ENCODE peak calls at places on chromosomes 5 and 9, in nine cellular contexts. One of them, this sample, is unnamed.

GRCh38 chr5:58670620-58671019 is 87.7 kb downstream of the RAB3C start:
- DNase-seq in CD8-positive, alpha-beta memory T cell: no peak
- DNase-seq in ureter: no peak
- DNase-seq in myocyte: no peak
- DNase-seq in CD8-positive, alpha-beta T cell: no peak
- DNase-seq in stimulated activated CD8-positive, alpha-beta memory T cell treated with anti-CD3 and anti-CD28 coated beads, Interleukin-7, amount 100 ng/mL, for 1 hour: no peak
- DNase-seq in activated B cell treated with CpG ODN at 0.5 μM for 24 hours: no peak
- DNase-seq in epithelial cell of esophagus: no peak
- DNase-seq in left cardiac atrium: no peak
- DNase-seq in this sample: no peak

GRCh38 chr9:79551999-79552398 is 19.8 kb upstream of the TLE4 start:
- DNase-seq in stimulated activated CD8-positive, alpha-beta memory T cell treated with anti-CD3 and anti-CD28 coated beads, Interleukin-7, amount 100 ng/mL, for 1 hour: no peak
- DNase-seq in epithelial cell of esophagus: no peak
- DNase-seq in activated B cell treated with CpG ODN at 0.5 μM for 24 hours: no peak
- DNase-seq in CD8-positive, alpha-beta memory T cell: no peak
- DNase-seq in CD8-positive, alpha-beta T cell: no peak
- DNase-seq in myocyte: no peak
- DNase-seq in left cardiac atrium: no peak
- DNase-seq in ureter: no peak
- DNase-seq in this sample: no peak

GRCh38 chr9:36214571-36214970 is 23.9 kb downstream of the CLTA start:
- DNase-seq in left cardiac atrium: no peak
- DNase-seq in epithelial cell of esophagus: no peak
- DNase-seq in ureter: no peak
- DNase-seq in activated B cell treated with CpG ODN at 0.5 μM for 24 hours: no peak
- DNase-seq in CD8-positive, alpha-beta memory T cell: no peak
- DNase-seq in myocyte: peak
- DNase-seq in stimulated activated CD8-positive, alpha-beta memory T cell treated with anti-CD3 and anti-CD28 coated beads, Interleukin-7, amount 100 ng/mL, for 1 hour: no peak
- DNase-seq in CD8-positive, alpha-beta T cell: no peak
- DNase-seq in this sample: no peak

GRCh38 chr5:41797672-41798071 is 72.6 kb downstream of the OXCT1 start:
- DNase-seq in activated B cell treated with CpG ODN at 0.5 μM for 24 hours: no peak
- DNase-seq in ureter: no peak
- DNase-seq in stimulated activated CD8-positive, alpha-beta memory T cell treated with anti-CD3 and anti-CD28 coated beads, Interleukin-7, amount 100 ng/mL, for 1 hour: no peak
- DNase-seq in CD8-positive, alpha-beta memory T cell: no peak
- DNase-seq in epithelial cell of esophagus: no peak
- DNase-seq in myocyte: no peak
- DNase-seq in CD8-positive, alpha-beta T cell: no peak
- DNase-seq in left cardiac atrium: no peak
- DNase-seq in this sample: no peak

GRCh38 chr5:100800552-100800951 is 102.5 kb downstream of the ST8SIA4 start:
- DNase-seq in ureter: no peak
- DNase-seq in left cardiac atrium: no peak
- DNase-seq in CD8-positive, alpha-beta T cell: no peak
- DNase-seq in CD8-positive, alpha-beta memory T cell: no peak
- DNase-seq in stimulated activated CD8-positive, alpha-beta memory T cell treated with anti-CD3 and anti-CD28 coated beads, Interleukin-7, amount 100 ng/mL, for 1 hour: no peak
- DNase-seq in myocyte: no peak
- DNase-seq in activated B cell treated with CpG ODN at 0.5 μM for 24 hours: no peak
- DNase-seq in epithelial cell of esophagus: no peak
- DNase-seq in this sample: no peak

GRCh38 chr5:150138551-150139265 is 16.9 kb downstream of the PDGFRB start:
- DNase-seq in ureter: peak
- DNase-seq in activated B cell treated with CpG ODN at 0.5 μM for 24 hours: no peak
- DNase-seq in CD8-positive, alpha-beta memory T cell: no peak
- DNase-seq in epithelial cell of esophagus: no peak
- DNase-seq in left cardiac atrium: peak
- DNase-seq in myocyte: peak
- DNase-seq in CD8-positive, alpha-beta T cell: no peak
- DNase-seq in stimulated activated CD8-positive, alpha-beta memory T cell treated with anti-CD3 and anti-CD28 coated beads, Interleukin-7, amount 100 ng/mL, for 1 hour: no peak
- DNase-seq in this sample: no peak

GRCh38 chr9:89562186-89562814 is 42.5 kb upstream of the GADD45G start:
- DNase-seq in myocyte: no peak
- DNase-seq in CD8-positive, alpha-beta memory T cell: no peak
- DNase-seq in CD8-positive, alpha-beta T cell: no peak
- DNase-seq in ureter: no peak
- DNase-seq in epithelial cell of esophagus: no peak
- DNase-seq in stimulated activated CD8-positive, alpha-beta memory T cell treated with anti-CD3 and anti-CD28 coated beads, Interleukin-7, amount 100 ng/mL, for 1 hour: no peak
- DNase-seq in left cardiac atrium: no peak
- DNase-seq in activated B cell treated with CpG ODN at 0.5 μM for 24 hours: no peak
- DNase-seq in this sample: no peak

GRCh38 chr9:346114-346513 is 131.4 kb downstream of the DOCK8 start:
- DNase-seq in ureter: no peak
- DNase-seq in myocyte: peak
- DNase-seq in activated B cell treated with CpG ODN at 0.5 μM for 24 hours: no peak
- DNase-seq in CD8-positive, alpha-beta T cell: no peak
- DNase-seq in left cardiac atrium: no peak
- DNase-seq in stimulated activated CD8-positive, alpha-beta memory T cell treated with anti-CD3 and anti-CD28 coated beads, Interleukin-7, amount 100 ng/mL, for 1 hour: no peak
- DNase-seq in epithelial cell of esophagus: no peak
- DNase-seq in CD8-positive, alpha-beta memory T cell: no peak
- DNase-seq in this sample: no peak

GRCh38 chr5:82812575-82812974 is 264.6 kb downstream of the TMEM167A start:
- DNase-seq in epithelial cell of esophagus: peak
- DNase-seq in ureter: no peak
- DNase-seq in left cardiac atrium: no peak
- DNase-seq in CD8-positive, alpha-beta T cell: no peak
- DNase-seq in CD8-positive, alpha-beta memory T cell: no peak
- DNase-seq in stimulated activated CD8-positive, alpha-beta memory T cell treated with anti-CD3 and anti-CD28 coated beads, Interleukin-7, amount 100 ng/mL, for 1 hour: no peak
- DNase-seq in activated B cell treated with CpG ODN at 0.5 μM for 24 hours: no peak
- DNase-seq in myocyte: peak
- DNase-seq in this sample: no peak

GRCh38 chr9:36317766-36318165 is 59.5 kb upstream of the GNE start:
- DNase-seq in myocyte: no peak
- DNase-seq in activated B cell treated with CpG ODN at 0.5 μM for 24 hours: no peak
- DNase-seq in epithelial cell of esophagus: peak
- DNase-seq in ureter: peak
- DNase-seq in left cardiac atrium: no peak
- DNase-seq in CD8-positive, alpha-beta memory T cell: no peak
- DNase-seq in CD8-positive, alpha-beta T cell: no peak
- DNase-seq in stimulated activated CD8-positive, alpha-beta memory T cell treated with anti-CD3 and anti-CD28 coated beads, Interleukin-7, amount 100 ng/mL, for 1 hour: no peak
- DNase-seq in this sample: peak

GRCh38 chr9:135220601-135221575 is 133.4 kb downstream of the OLFM1 start:
- DNase-seq in CD8-positive, alpha-beta T cell: no peak
- DNase-seq in epithelial cell of esophagus: no peak
- DNase-seq in activated B cell treated with CpG ODN at 0.5 μM for 24 hours: no peak
- DNase-seq in stimulated activated CD8-positive, alpha-beta memory T cell treated with anti-CD3 and anti-CD28 coated beads, Interleukin-7, amount 100 ng/mL, for 1 hour: no peak
- DNase-seq in myocyte: no peak
- DNase-seq in CD8-positive, alpha-beta memory T cell: no peak
- DNase-seq in ureter: no peak
- DNase-seq in left cardiac atrium: no peak
- DNase-seq in this sample: no peak

GRCh38 chr9:96509848-96510247 is 59.9 kb downstream of the HABP4 start:
- DNase-seq in epithelial cell of esophagus: no peak
- DNase-seq in CD8-positive, alpha-beta memory T cell: no peak
- DNase-seq in myocyte: no peak
- DNase-seq in CD8-positive, alpha-beta T cell: no peak
- DNase-seq in left cardiac atrium: no peak
- DNase-seq in ureter: no peak
- DNase-seq in activated B cell treated with CpG ODN at 0.5 μM for 24 hours: no peak
- DNase-seq in stimulated activated CD8-positive, alpha-beta memory T cell treated with anti-CD3 and anti-CD28 coated beads, Interleukin-7, amount 100 ng/mL, for 1 hour: no peak
- DNase-seq in this sample: no peak

GRCh38 chr9:114914139-114914538 is 16.3 kb downstream of the TNFSF8 start:
- DNase-seq in epithelial cell of esophagus: no peak
- DNase-seq in ureter: no peak
- DNase-seq in myocyte: no peak
- DNase-seq in stimulated activated CD8-positive, alpha-beta memory T cell treated with anti-CD3 and anti-CD28 coated beads, Interleukin-7, amount 100 ng/mL, for 1 hour: no peak
- DNase-seq in left cardiac atrium: no peak
- DNase-seq in activated B cell treated with CpG ODN at 0.5 μM for 24 hours: no peak
- DNase-seq in CD8-positive, alpha-beta memory T cell: no peak
- DNase-seq in CD8-positive, alpha-beta T cell: no peak
- DNase-seq in this sample: no peak

GRCh38 chr5:124309241-124309977 is 437.0 kb downstream of the ZNF608 start:
- DNase-seq in myocyte: no peak
- DNase-seq in epithelial cell of esophagus: no peak
- DNase-seq in CD8-positive, alpha-beta memory T cell: no peak
- DNase-seq in left cardiac atrium: no peak
- DNase-seq in CD8-positive, alpha-beta T cell: no peak
- DNase-seq in activated B cell treated with CpG ODN at 0.5 μM for 24 hours: no peak
- DNase-seq in ureter: no peak
- DNase-seq in stimulated activated CD8-positive, alpha-beta memory T cell treated with anti-CD3 and anti-CD28 coated beads, Interleukin-7, amount 100 ng/mL, for 1 hour: no peak
- DNase-seq in this sample: no peak

GRCh38 chr5:71748360-71748759 is 29.3 kb downstream of the CARTPT start:
- DNase-seq in activated B cell treated with CpG ODN at 0.5 μM for 24 hours: no peak
- DNase-seq in stimulated activated CD8-positive, alpha-beta memory T cell treated with anti-CD3 and anti-CD28 coated beads, Interleukin-7, amount 100 ng/mL, for 1 hour: no peak
- DNase-seq in left cardiac atrium: peak
- DNase-seq in epithelial cell of esophagus: peak
- DNase-seq in CD8-positive, alpha-beta T cell: no peak
- DNase-seq in myocyte: no peak
- DNase-seq in ureter: no peak
- DNase-seq in CD8-positive, alpha-beta memory T cell: no peak
- DNase-seq in this sample: no peak

GRCh38 chr5:141260458-141261237 is 15.5 kb downstream of the PCDHB15 start:
- DNase-seq in activated B cell treated with CpG ODN at 0.5 μM for 24 hours: no peak
- DNase-seq in myocyte: peak
- DNase-seq in stimulated activated CD8-positive, alpha-beta memory T cell treated with anti-CD3 and anti-CD28 coated beads, Interleukin-7, amount 100 ng/mL, for 1 hour: no peak
- DNase-seq in left cardiac atrium: no peak
- DNase-seq in CD8-positive, alpha-beta memory T cell: no peak
- DNase-seq in ureter: no peak
- DNase-seq in epithelial cell of esophagus: peak
- DNase-seq in CD8-positive, alpha-beta T cell: no peak
- DNase-seq in this sample: no peak

GRCh38 chr9:126985870-126986498 is 71.4 kb downstream of the RALGPS1 start:
- DNase-seq in myocyte: peak
- DNase-seq in ureter: peak
- DNase-seq in activated B cell treated with CpG ODN at 0.5 μM for 24 hours: peak
- DNase-seq in stimulated activated CD8-positive, alpha-beta memory T cell treated with anti-CD3 and anti-CD28 coated beads, Interleukin-7, amount 100 ng/mL, for 1 hour: peak
- DNase-seq in CD8-positive, alpha-beta memory T cell: peak
- DNase-seq in epithelial cell of esophagus: peak
- DNase-seq in left cardiac atrium: peak
- DNase-seq in CD8-positive, alpha-beta T cell: peak
- DNase-seq in this sample: peak

GRCh38 chr5:140166911-140167310 is 8.1 kb upstream of the CYSTM1 start:
- DNase-seq in epithelial cell of esophagus: no peak
- DNase-seq in stimulated activated CD8-positive, alpha-beta memory T cell treated with anti-CD3 and anti-CD28 coated beads, Interleukin-7, amount 100 ng/mL, for 1 hour: no peak
- DNase-seq in ureter: no peak
- DNase-seq in activated B cell treated with CpG ODN at 0.5 μM for 24 hours: no peak
- DNase-seq in left cardiac atrium: no peak
- DNase-seq in CD8-positive, alpha-beta T cell: no peak
- DNase-seq in myocyte: no peak
- DNase-seq in CD8-positive, alpha-beta memory T cell: no peak
- DNase-seq in this sample: no peak

GRCh38 chr5:33180900-33181299 is 259.9 kb upstream of the TARS1 start:
- DNase-seq in stimulated activated CD8-positive, alpha-beta memory T cell treated with anti-CD3 and anti-CD28 coated beads, Interleukin-7, amount 100 ng/mL, for 1 hour: no peak
- DNase-seq in epithelial cell of esophagus: peak
- DNase-seq in ureter: no peak
- DNase-seq in CD8-positive, alpha-beta T cell: no peak
- DNase-seq in left cardiac atrium: no peak
- DNase-seq in activated B cell treated with CpG ODN at 0.5 μM for 24 hours: no peak
- DNase-seq in CD8-positive, alpha-beta memory T cell: no peak
- DNase-seq in myocyte: peak
- DNase-seq in this sample: peak

GRCh38 chr5:172361566-172362238 is 78.1 kb upstream of the UBTD2 start:
- DNase-seq in CD8-positive, alpha-beta memory T cell: no peak
- DNase-seq in stimulated activated CD8-positive, alpha-beta memory T cell treated with anti-CD3 and anti-CD28 coated beads, Interleukin-7, amount 100 ng/mL, for 1 hour: no peak
- DNase-seq in epithelial cell of esophagus: peak
- DNase-seq in myocyte: peak
- DNase-seq in CD8-positive, alpha-beta T cell: no peak
- DNase-seq in left cardiac atrium: no peak
- DNase-seq in ureter: no peak
- DNase-seq in activated B cell treated with CpG ODN at 0.5 μM for 24 hours: no peak
- DNase-seq in this sample: peak

GRCh38 chr5:149959406-149960236 is 937 bp upstream of the SLC26A2 start:
- DNase-seq in activated B cell treated with CpG ODN at 0.5 μM for 24 hours: peak
- DNase-seq in myocyte: peak
- DNase-seq in stimulated activated CD8-positive, alpha-beta memory T cell treated with anti-CD3 and anti-CD28 coated beads, Interleukin-7, amount 100 ng/mL, for 1 hour: peak
- DNase-seq in CD8-positive, alpha-beta memory T cell: peak
- DNase-seq in CD8-positive, alpha-beta T cell: peak
- DNase-seq in left cardiac atrium: no peak
- DNase-seq in epithelial cell of esophagus: peak
- DNase-seq in ureter: no peak
- DNase-seq in this sample: peak

GRCh38 chr9:4983541-4984165 is 1.4 kb upstream of the JAK2 start:
- DNase-seq in ureter: no peak
- DNase-seq in epithelial cell of esophagus: peak
- DNase-seq in activated B cell treated with CpG ODN at 0.5 μM for 24 hours: no peak
- DNase-seq in left cardiac atrium: no peak
- DNase-seq in CD8-positive, alpha-beta memory T cell: no peak
- DNase-seq in stimulated activated CD8-positive, alpha-beta memory T cell treated with anti-CD3 and anti-CD28 coated beads, Interleukin-7, amount 100 ng/mL, for 1 hour: no peak
- DNase-seq in CD8-positive, alpha-beta T cell: no peak
- DNase-seq in myocyte: no peak
- DNase-seq in this sample: no peak

GRCh38 chr9:112751059-112751795 is 667 bp downstream of the SNX30 start:
- DNase-seq in CD8-positive, alpha-beta T cell: peak
- DNase-seq in CD8-positive, alpha-beta memory T cell: peak
- DNase-seq in ureter: peak
- DNase-seq in stimulated activated CD8-positive, alpha-beta memory T cell treated with anti-CD3 and anti-CD28 coated beads, Interleukin-7, amount 100 ng/mL, for 1 hour: no peak
- DNase-seq in left cardiac atrium: peak
- DNase-seq in myocyte: peak
- DNase-seq in activated B cell treated with CpG ODN at 0.5 μM for 24 hours: peak
- DNase-seq in epithelial cell of esophagus: peak
- DNase-seq in this sample: no peak

GRCh38 chr9:14311940-14312572 is 1.9 kb downstream of the NFIB start:
- DNase-seq in CD8-positive, alpha-beta memory T cell: no peak
- DNase-seq in epithelial cell of esophagus: no peak
- DNase-seq in activated B cell treated with CpG ODN at 0.5 μM for 24 hours: no peak
- DNase-seq in ureter: no peak
- DNase-seq in stimulated activated CD8-positive, alpha-beta memory T cell treated with anti-CD3 and anti-CD28 coated beads, Interleukin-7, amount 100 ng/mL, for 1 hour: no peak
- DNase-seq in myocyte: no peak
- DNase-seq in CD8-positive, alpha-beta T cell: no peak
- DNase-seq in left cardiac atrium: no peak
- DNase-seq in this sample: peak

GRCh38 chr5:66669086-66669861 is 73.1 kb downstream of the MAST4 start:
- DNase-seq in activated B cell treated with CpG ODN at 0.5 μM for 24 hours: no peak
- DNase-seq in CD8-positive, alpha-beta memory T cell: no peak
- DNase-seq in stimulated activated CD8-positive, alpha-beta memory T cell treated with anti-CD3 and anti-CD28 coated beads, Interleukin-7, amount 100 ng/mL, for 1 hour: no peak
- DNase-seq in epithelial cell of esophagus: no peak
- DNase-seq in myocyte: no peak
- DNase-seq in CD8-positive, alpha-beta T cell: no peak
- DNase-seq in ureter: no peak
- DNase-seq in left cardiac atrium: no peak
- DNase-seq in this sample: no peak

GRCh38 chr5:130773813-130774212 is 391.2 kb downstream of the HINT1 start:
- DNase-seq in ureter: no peak
- DNase-seq in stimulated activated CD8-positive, alpha-beta memory T cell treated with anti-CD3 and anti-CD28 coated beads, Interleukin-7, amount 100 ng/mL, for 1 hour: no peak
- DNase-seq in CD8-positive, alpha-beta memory T cell: no peak
- DNase-seq in activated B cell treated with CpG ODN at 0.5 μM for 24 hours: no peak
- DNase-seq in left cardiac atrium: no peak
- DNase-seq in epithelial cell of esophagus: peak
- DNase-seq in CD8-positive, alpha-beta T cell: no peak
- DNase-seq in myocyte: no peak
- DNase-seq in this sample: peak